ENCODE peak calls at places on chromosome X, in four cellular contexts. O is K562, B is HepG2, N is HCT116. J is an unnamed sample.

GRCh38 chrX:41033299-41033698 is 51.9 kb upstream of the USP9X start:
- DNase-seq in O (peak; percentile 13), B (peak; percentile 55), N (no peak), J (no peak)

GRCh38 chrX:78102100-78102499 is 1.9 kb upstream of the PGK1 start:
- DNase-seq in O (no peak), B (no peak), N (no peak), J (no peak)

GRCh38 chrX:31717474-31717873 is 645.6 kb upstream of the FTHL17 start:
- DNase-seq in N (no peak), B (no peak), O (no peak), J (no peak)

GRCh38 chrX:36898301-36898700 is 109.9 kb upstream of the FAM47C start:
- DNase-seq in N (no peak), O (no peak), B (peak; percentile 0), J (no peak)

GRCh38 chrX:19792412-19792811 is 95.0 kb downstream of the SH3KBP1 start:
- DNase-seq in B (no peak), O (no peak), N (no peak), J (no peak)

GRCh38 chrX:70826715-70827114 is 81.8 kb downstream of the TEX11 start:
- DNase-seq in O (no peak), B (no peak), N (no peak), J (no peak)

GRCh38 chrX:3522016-3522690 is 175.7 kb upstream of the MXRA5 start:
- DNase-seq in B (no peak), N (no peak), O (no peak), J (no peak)

GRCh38 chrX:119729408-119730201 is 28.8 kb upstream of the SOWAHD start:
- DNase-seq in N (peak; percentile 54), O (peak; percentile 49), B (peak; percentile 55), J (peak; percentile 54)

GRCh38 chrX:18961686-18962085 is 22.2 kb downstream of the PHKA2 start:
- DNase-seq in O (no peak), B (no peak), N (no peak), J (no peak)

GRCh38 chrX:40374486-40374885 is 206.3 kb upstream of the ATP6AP2 start:
- DNase-seq in O (no peak), N (no peak), B (no peak), J (no peak)

GRCh38 chrX:87299563-87300160 is 217.9 kb upstream of the KLHL4 start:
- DNase-seq in B (peak; percentile 0), O (peak; percentile 3), N (no peak), J (no peak)

GRCh38 chrX:153867139-153867538 is 18.8 kb downstream of the L1CAM start:
- DNase-seq in O (no peak), B (no peak), N (no peak), J (no peak)

GRCh38 chrX:47182106-47182700 is 11.4 kb upstream of the UBA1 start:
- DNase-seq in B (no peak), N (no peak), O (no peak), J (no peak)

GRCh38 chrX:154401045-154401799 is 3.0 kb downstream of the RPL10 start:
- DNase-seq in B (peak; percentile 70), O (no peak), N (no peak), J (no peak)

GRCh38 chrX:71543316-71543715 is 10.4 kb downstream of the OGT start:
- DNase-seq in N (no peak), B (no peak), O (no peak), J (no peak)

GRCh38 chrX:386768-387575 is at the start of gene PPP2R3B:
- DNase-seq in O (peak; percentile 99), B (peak; percentile 93), N (peak; percentile 91), J (peak; percentile 48)

GRCh38 chrX:153411255-153411987 is at the start of gene ZFP92:
- DNase-seq in N (no peak), B (no peak), O (peak; percentile 88), J (no peak)

GRCh38 chrX:136691028-136691809 is 43.3 kb downstream of the CD40LG start:
- DNase-seq in O (no peak), N (no peak), B (no peak), J (no peak)

GRCh38 chrX:73916931-73917657 is 354.1 kb downstream of the CHIC1 start:
- DNase-seq in B (no peak), O (no peak), N (peak; percentile 4), J (no peak)

GRCh38 chrX:32741910-32742309 is 469.4 kb downstream of the DMD start:
- DNase-seq in O (no peak), N (no peak), B (no peak), J (no peak)

GRCh38 chrX:139734996-139735395 is 27.0 kb upstream of the MCF2 start:
- DNase-seq in B (no peak), N (no peak), O (no peak), J (no peak)

GRCh38 chrX:154348646-154349358 is 25.6 kb downstream of the FLNA start:
- DNase-seq in O (no peak), B (no peak), N (no peak), J (no peak)

GRCh38 chrX:65712005-65712861 is 44.8 kb downstream of the MSN start:
- DNase-seq in B (no peak), O (no peak), N (no peak), J (no peak)

GRCh38 chrX:149504915-149505651 is at the start of gene IDS:
- DNase-seq in B (peak; percentile 69), N (peak; percentile 68), O (peak; percentile 89), J (no peak)

GRCh38 chrX:27057883-27058282 is 405.3 kb downstream of the PPP4R3C start:
- DNase-seq in B (no peak), O (no peak), N (no peak), J (no peak)

GRCh38 chrX:147848543-147849448 is 62.9 kb upstream of the FMR1 start:
- DNase-seq in N (no peak), O (peak; percentile 5), B (no peak), J (no peak)

GRCh38 chrX:71911731-71912050 is 1.0 kb downstream of the NHSL2 start:
- DNase-seq in B (no peak), N (no peak), O (no peak), J (no peak)

GRCh38 chrX:9935436-9935835 is 31.7 kb upstream of the CLDN34 start:
- DNase-seq in B (no peak), N (no peak), O (no peak), J (no peak)

GRCh38 chrX:123167621-123168020 is 16.5 kb upstream of the GRIA3 start:
- DNase-seq in N (no peak), O (no peak), B (no peak), J (no peak)

GRCh38 chrX:113594504-113594903 is 753.9 kb upstream of the AMOT start:
- DNase-seq in B (no peak), O (no peak), N (no peak), J (no peak)

GRCh38 chrX:134670241-134670811 is 12.1 kb upstream of the PLAC1 start:
- DNase-seq in O (no peak), B (peak; percentile 30), N (no peak), J (peak; percentile 41)

GRCh38 chrX:1462596-1463251 is 10.0 kb upstream of the ASMTL start:
- DNase-seq in N (no peak), B (no peak), O (peak; percentile 30), J (no peak)

GRCh38 chrX:51332188-51332942 is at the start of gene NUDT10:
- DNase-seq in N (no peak), O (no peak), B (no peak), J (no peak)

GRCh38 chrX:124791492-124792095 is 445.2 kb downstream of the SH2D1A start:
- DNase-seq in N (no peak), O (no peak), B (no peak), J (no peak)
- TF ChIP-seq REST in N (no peak), O (no peak), B (no peak), J (no peak)

GRCh38 chrX:52995974-52996304 is 37.6 kb upstream of the FAM156A start:
- DNase-seq in N (no peak), B (no peak), O (no peak), J (no peak)
- TF ChIP-seq CTCF in N (no peak), B (no peak), O (no peak), J (peak; percentile 31)

DNA sequence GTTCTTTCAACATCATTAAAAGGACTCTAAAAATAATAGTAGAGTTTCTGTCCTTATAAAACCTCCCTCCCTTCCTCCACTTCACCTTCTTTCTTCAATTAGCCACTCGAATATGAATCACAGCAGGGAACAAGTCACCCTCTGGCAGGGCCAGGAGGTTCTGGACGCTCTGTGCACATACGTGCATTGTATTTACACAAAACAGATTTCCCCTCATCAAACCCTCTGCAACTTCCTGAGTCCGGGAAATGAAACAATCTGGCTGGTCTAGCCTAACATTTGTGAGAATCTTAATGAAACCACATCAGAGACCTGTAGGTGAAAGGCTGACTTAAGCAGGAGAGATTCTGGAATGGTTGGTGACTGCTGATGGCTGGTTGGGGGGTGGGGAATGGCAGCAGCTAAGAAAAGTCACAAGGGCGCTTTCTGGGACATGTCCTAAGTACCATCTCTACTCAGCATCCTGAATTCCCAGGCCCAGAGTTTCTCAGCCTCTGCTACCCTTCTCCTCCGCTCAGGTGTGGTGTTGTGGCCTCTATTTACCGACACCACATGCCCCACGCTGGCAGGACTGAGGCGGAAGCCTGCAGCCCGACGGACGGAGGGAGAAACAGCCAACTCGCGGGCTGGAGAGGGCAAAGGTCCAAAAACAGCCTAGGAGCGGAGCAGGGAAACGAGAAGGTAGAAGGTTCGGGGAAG is 1.0 kb downstream of the ZDHHC9 start:
- DNase-seq in O (no peak), B (peak; percentile 21), N (no peak), J (no peak)
- TF ChIP-seq TCF7L2 in O (no peak), B (no peak), N (no peak), J (no peak)

GRCh38 chrX:80807606-80808159 is 2.0 kb downstream of the BRWD3 start:
- DNase-seq in B (no peak), N (no peak), O (no peak), J (peak; percentile 70)

GRCh38 chrX:80810365-80810978 is 795 bp upstream of the BRWD3 start:
- DNase-seq in N (no peak), B (no peak), O (no peak), J (no peak)

GRCh38 chrX:80806557-80806956 is 3.1 kb downstream of the BRWD3 start:
- DNase-seq in O (no peak), N (no peak), B (no peak), J (no peak)

GRCh38 chrX:80808160-80808735 is 1.4 kb downstream of the BRWD3 start:
- DNase-seq in O (peak; percentile 88), B (peak; percentile 61), N (peak; percentile 64), J (no peak)

GRCh38 chrX:80808854-80809493 is 703 bp downstream of the BRWD3 start:
- DNase-seq in N (no peak), O (no peak), B (no peak), J (no peak)
- TF ChIP-seq REST in N (no peak), O (no peak), B (no peak), J (no peak)

DNA sequence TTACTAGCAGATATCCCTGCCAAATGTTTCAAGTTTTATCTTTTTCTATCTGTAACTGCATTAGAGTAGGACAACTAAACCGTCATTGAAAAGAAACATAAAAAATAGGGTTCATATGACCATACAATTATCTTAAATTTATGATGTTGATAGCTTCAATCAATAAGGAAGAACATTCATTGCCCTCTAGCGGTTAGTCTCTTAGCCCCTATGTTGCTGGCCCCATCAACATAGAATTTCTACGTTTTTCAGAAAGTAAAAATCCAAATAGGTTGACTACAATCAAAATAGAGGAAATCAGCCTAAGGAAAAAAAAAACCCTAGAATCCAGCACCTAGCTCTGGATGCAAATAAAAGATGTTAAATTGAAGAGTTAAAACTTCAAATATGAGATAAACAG is 225.1 kb upstream of the ITM2A start:
- DNase-seq in O (no peak), B (no peak), N (no peak), J (no peak)
- TF ChIP-seq CTCF in O (no peak), B (no peak), N (no peak), J (peak; percentile 20)

GRCh38 chrX:24235084-24235710 is 78.7 kb downstream of the SUPT20HL2 start:
- DNase-seq in N (no peak), B (no peak), O (no peak), J (no peak)
- TF ChIP-seq TCF7L2 in N (no peak), B (no peak), O (no peak), J (no peak)